ENCODE peak calls at places on chromosome 1, in ten cellular contexts. V is NCI-H1105; X is epithelial cell of esophagus; A is stimulated activated CD8-positive, alpha-beta memory T cell treated with anti-CD3 and anti-CD28 coated beads, Interleukin-12 subunit alpha, Interleukin-12 subunit beta, amount 100 ng/mL, for 4 hours; L is caudate nucleus; Y is Right ventricle myocardium superior; C is activated CD4-positive, alpha-beta T cell treated with anti-CD3 and anti-CD28 coated beads for 36 hours; W is T-helper 1 cell; T is RPMI8226; K is LoVo. P is an unnamed sample.

GRCh38 chr1:154943649-154944421 is 7.3 kb upstream of the PMVK start:
- DNase-seq in V (peak), K (peak), X (peak), T (peak), L (no peak), Y (no peak), W (peak), C (peak), A (no peak), P (peak)

GRCh38 chr1:227546055-227546454 is 17.3 kb upstream of the ZNF678 start:
- DNase-seq in W (no peak), K (no peak), X (no peak), T (peak), C (no peak), A (no peak), Y (no peak), L (no peak), V (no peak), P (no peak)

GRCh38 chr1:228968841-228969606 is 233.7 kb downstream of the RHOU start:
- DNase-seq in X (no peak), L (no peak), W (no peak), K (no peak), T (no peak), A (no peak), V (no peak), Y (no peak), C (no peak), P (no peak)

GRCh38 chr1:178282949-178283367 is 189.1 kb downstream of the RASAL2 start:
- DNase-seq in T (no peak), C (no peak), W (no peak), A (no peak), K (peak), X (peak), Y (no peak), L (no peak), V (no peak), P (no peak)

GRCh38 chr1:114015075-114015474 is 35.8 kb downstream of the OLFML3 start:
- DNase-seq in T (no peak), K (no peak), W (no peak), X (peak), A (no peak), Y (no peak), V (no peak), L (no peak), C (no peak), P (no peak)

GRCh38 chr1:241081473-241081872 is 275.5 kb downstream of the RGS7 start:
- DNase-seq in X (no peak), Y (no peak), W (no peak), V (no peak), K (no peak), C (no peak), A (no peak), L (no peak), T (no peak), P (no peak)

GRCh38 chr1:98325646-98326441 is 335.7 kb upstream of the SNX7 start:
- DNase-seq in V (no peak), W (no peak), C (no peak), Y (peak), A (no peak), K (peak), L (no peak), T (no peak), X (peak), P (no peak)

GRCh38 chr1:224458296-224458695 is 23.7 kb upstream of the WDR26 start:
- DNase-seq in C (no peak), A (no peak), V (no peak), Y (no peak), X (no peak), K (no peak), W (no peak), T (no peak), L (no peak), P (no peak)

GRCh38 chr1:230270185-230270939 is 155.8 kb downstream of the PGBD5 start:
- DNase-seq in K (no peak), W (peak), X (no peak), Y (peak), C (peak), L (no peak), T (no peak), A (no peak), V (peak), P (peak)

GRCh38 chr1:27656157-27656893 is 15.7 kb downstream of the IFI6 start:
- DNase-seq in T (peak), Y (peak), A (no peak), L (no peak), W (no peak), X (peak), C (peak), K (no peak), V (no peak), P (no peak)

GRCh38 chr1:241186716-241187115 is 170.3 kb downstream of the RGS7 start:
- DNase-seq in W (no peak), C (no peak), T (no peak), L (no peak), X (no peak), A (no peak), K (no peak), V (no peak), Y (no peak), P (no peak)

GRCh38 chr1:22290157-22290556 is 147.3 kb upstream of the WNT4 start:
- DNase-seq in L (no peak), Y (no peak), T (no peak), X (no peak), A (no peak), C (no peak), K (no peak), W (no peak), V (no peak), P (no peak)

GRCh38 chr1:229508823-229509337 is 739 bp upstream of the NUP133 start:
- DNase-seq in L (no peak), K (no peak), X (peak), V (no peak), Y (no peak), C (no peak), W (peak), A (no peak), T (no peak), P (no peak)

GRCh38 chr1:225769687-225770086 is 7.9 kb upstream of the SRP9 start:
- DNase-seq in K (no peak), V (no peak), X (no peak), C (no peak), W (no peak), L (no peak), Y (no peak), A (no peak), T (no peak), P (no peak)

GRCh38 chr1:192496369-192497056 is 79.1 kb upstream of the RGS1 start:
- DNase-seq in Y (no peak), X (no peak), T (no peak), V (no peak), C (no peak), A (no peak), K (no peak), W (no peak), L (no peak), P (no peak)

GRCh38 chr1:52403566-52404115 is 582 bp downstream of the ORC1 start:
- DNase-seq in W (peak), Y (no peak), X (peak), C (peak), A (peak), T (peak), V (peak), K (peak), L (no peak), P (peak)

GRCh38 chr1:158089476-158089875 is 91.2 kb upstream of the CD1D start:
- DNase-seq in L (no peak), Y (no peak), K (no peak), T (no peak), V (no peak), A (no peak), C (no peak), W (no peak), X (no peak), P (no peak)

GRCh38 chr1:31013187-31013864 is 52.2 kb downstream of the PUM1 start:
- DNase-seq in C (no peak), Y (no peak), V (peak), W (no peak), X (peak), L (no peak), A (no peak), T (peak), K (no peak), P (no peak)

GRCh38 chr1:204623894-204624361 is 61.6 kb downstream of the LRRN2 start:
- DNase-seq in X (no peak), A (no peak), Y (no peak), T (peak), V (no peak), W (peak), C (peak), K (no peak), L (no peak), P (no peak)

GRCh38 chr1:197774691-197775281 is 494 bp downstream of the DENND1B start:
- DNase-seq in Y (no peak), X (peak), K (peak), V (peak), L (no peak), W (peak), A (peak), T (peak), C (peak), P (peak)

GRCh38 chr1:55309053-55309452 is 93.9 kb upstream of the USP24 start:
- DNase-seq in X (no peak), K (no peak), Y (no peak), W (no peak), A (no peak), T (no peak), V (no peak), L (no peak), C (no peak), P (no peak)

GRCh38 chr1:95039360-95040031 is 33.3 kb downstream of the ALG14 start:
- DNase-seq in C (no peak), V (no peak), Y (no peak), K (no peak), T (no peak), A (no peak), X (peak), W (no peak), L (no peak), P (no peak)

GRCh38 chr1:217009376-217009775 is 286.1 kb upstream of the ESRRG start:
- DNase-seq in X (no peak), W (no peak), K (no peak), Y (no peak), C (no peak), V (no peak), T (no peak), A (no peak), L (no peak), P (no peak)

GRCh38 chr1:179099891-179100290 is 18.0 kb downstream of the TOR3A start:
- DNase-seq in Y (no peak), K (no peak), X (no peak), A (no peak), W (no peak), T (no peak), L (no peak), V (no peak), C (no peak), P (no peak)

GRCh38 chr1:164785841-164786534 is 227.0 kb downstream of the PBX1 start:
- DNase-seq in X (peak), A (no peak), W (no peak), K (no peak), C (no peak), V (no peak), Y (no peak), L (no peak), T (no peak), P (no peak)

GRCh38 chr1:223341111-223341510 is 22.9 kb downstream of the SUSD4 start:
- DNase-seq in C (no peak), Y (peak), L (no peak), W (no peak), X (peak), V (no peak), A (no peak), K (no peak), T (peak), P (no peak)

GRCh38 chr1:226491093-226491850 is 57.3 kb upstream of the STUM start:
- DNase-seq in K (no peak), A (no peak), X (no peak), C (no peak), Y (no peak), L (no peak), V (no peak), W (no peak), T (no peak), P (no peak)

P was measured in B cell.